ENCODE peak calls at places on chromosomes 6 and 20, in nine cellular contexts. One of them, this sample, is unnamed.

GRCh38 chr6:151958332-151958731 is 150.8 kb downstream of the ESR1 start:
- DNase-seq in hepatocyte: no peak
- DNase-seq in GM23248: peak; percentile 90
- DNase-seq in OCI-LY7: no peak
- DNase-seq in GM23338: no peak
- DNase-seq in HCT116: no peak
- DNase-seq in MM.1S: no peak
- DNase-seq in SK-N-SH: no peak
- DNase-seq in neural progenitor cell: no peak
- DNase-seq in this sample: peak; percentile 79

GRCh38 chr20:25669826-25670422 is 26.7 kb downstream of the ZNF337 start:
- DNase-seq in HCT116: no peak
- DNase-seq in MM.1S: no peak
- DNase-seq in GM23248: peak; percentile 84
- DNase-seq in neural progenitor cell: peak; percentile 6
- DNase-seq in OCI-LY7: peak; percentile 6
- DNase-seq in SK-N-SH: peak; percentile 30
- DNase-seq in hepatocyte: peak; percentile 16
- DNase-seq in GM23338: peak; percentile 65
- DNase-seq in this sample: peak; percentile 49

GRCh38 chr6:8905647-8906231 is 470.4 kb upstream of the SLC35B3 start:
- DNase-seq in neural progenitor cell: no peak
- DNase-seq in GM23248: no peak
- DNase-seq in SK-N-SH: no peak
- DNase-seq in MM.1S: no peak
- DNase-seq in GM23338: no peak
- DNase-seq in OCI-LY7: no peak
- DNase-seq in hepatocyte: no peak
- DNase-seq in HCT116: no peak
- DNase-seq in this sample: no peak

GRCh38 chr6:149107520-149107919 is 210.0 kb upstream of the TAB2 start:
- DNase-seq in HCT116: no peak
- DNase-seq in GM23338: no peak
- DNase-seq in MM.1S: no peak
- DNase-seq in OCI-LY7: no peak
- DNase-seq in SK-N-SH: no peak
- DNase-seq in hepatocyte: no peak
- DNase-seq in neural progenitor cell: no peak
- DNase-seq in GM23248: no peak
- DNase-seq in this sample: no peak

GRCh38 chr6:132751306-132751705 is 6.4 kb downstream of the VNN2 start:
- DNase-seq in hepatocyte: no peak
- DNase-seq in neural progenitor cell: no peak
- DNase-seq in OCI-LY7: no peak
- DNase-seq in MM.1S: no peak
- DNase-seq in HCT116: no peak
- DNase-seq in SK-N-SH: no peak
- DNase-seq in GM23338: no peak
- DNase-seq in GM23248: no peak
- DNase-seq in this sample: no peak

GRCh38 chr6:139030539-139030938 is 2.0 kb downstream of the ABRACL start:
- DNase-seq in OCI-LY7: peak; percentile 87
- DNase-seq in GM23248: no peak
- DNase-seq in SK-N-SH: no peak
- DNase-seq in hepatocyte: no peak
- DNase-seq in GM23338: no peak
- DNase-seq in MM.1S: no peak
- DNase-seq in HCT116: no peak
- DNase-seq in neural progenitor cell: no peak
- DNase-seq in this sample: no peak

GRCh38 chr20:46826343-46826984 is 68.2 kb upstream of the EYA2 start:
- DNase-seq in MM.1S: no peak
- DNase-seq in HCT116: no peak
- DNase-seq in hepatocyte: no peak
- DNase-seq in SK-N-SH: no peak
- DNase-seq in GM23248: peak; percentile 51
- DNase-seq in neural progenitor cell: no peak
- DNase-seq in GM23338: no peak
- DNase-seq in OCI-LY7: no peak
- DNase-seq in this sample: no peak

GRCh38 chr6:138307816-138308727 is 69.6 kb upstream of the SMIM28 start:
- DNase-seq in GM23338: peak; percentile 28
- DNase-seq in hepatocyte: peak; percentile 27
- DNase-seq in SK-N-SH: no peak
- DNase-seq in GM23248: peak; percentile 66
- DNase-seq in neural progenitor cell: no peak
- DNase-seq in OCI-LY7: no peak
- DNase-seq in HCT116: no peak
- DNase-seq in MM.1S: no peak
- DNase-seq in this sample: no peak

GRCh38 chr20:50469324-50469723 is 40.9 kb upstream of the PTPN1 start:
- DNase-seq in SK-N-SH: no peak
- DNase-seq in neural progenitor cell: no peak
- DNase-seq in GM23338: no peak
- DNase-seq in MM.1S: no peak
- DNase-seq in GM23248: no peak
- DNase-seq in hepatocyte: no peak
- DNase-seq in OCI-LY7: no peak
- DNase-seq in HCT116: no peak
- DNase-seq in this sample: no peak

GRCh38 chr6:119348308-119349040 is 1.1 kb downstream of the MAN1A1 start:
- DNase-seq in GM23248: peak; percentile 55
- DNase-seq in hepatocyte: peak; percentile 71
- DNase-seq in GM23338: peak; percentile 66
- DNase-seq in HCT116: no peak
- DNase-seq in MM.1S: peak; percentile 27
- DNase-seq in OCI-LY7: peak; percentile 63
- DNase-seq in neural progenitor cell: peak; percentile 71
- DNase-seq in SK-N-SH: peak; percentile 82
- DNase-seq in this sample: no peak
- TF ChIP-seq EZH2phosphoT487 in GM23248: no peak
- TF ChIP-seq EZH2phosphoT487 in hepatocyte: no peak
- TF ChIP-seq EZH2phosphoT487 in GM23338: no peak
- TF ChIP-seq EZH2phosphoT487 in HCT116: no peak
- TF ChIP-seq EZH2phosphoT487 in MM.1S: no peak
- TF ChIP-seq EZH2phosphoT487 in OCI-LY7: no peak
- TF ChIP-seq EZH2phosphoT487 in neural progenitor cell: peak; percentile 12
- TF ChIP-seq EZH2phosphoT487 in SK-N-SH: no peak
- TF ChIP-seq EZH2phosphoT487 in this sample: no peak

DNA sequence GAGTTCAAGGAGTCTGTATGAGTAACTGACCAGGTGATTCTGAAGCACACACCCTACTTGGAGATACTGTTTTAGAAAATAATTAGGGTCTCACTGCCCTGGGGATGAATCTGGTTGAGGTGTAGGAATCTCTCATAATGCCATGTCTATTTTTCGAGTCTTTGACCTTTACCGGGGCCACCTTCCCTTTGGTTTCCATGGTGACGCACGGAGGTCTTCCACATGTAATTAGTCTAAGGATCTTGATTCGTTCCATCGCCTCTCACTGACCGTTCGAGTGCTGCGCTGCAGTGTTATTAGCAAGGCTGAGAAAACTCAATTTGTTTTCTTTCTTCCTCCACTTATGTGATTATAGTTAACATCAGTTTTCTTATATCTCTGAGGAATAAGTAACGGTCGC is 144.3 kb upstream of the SPACA1 start:
- DNase-seq in OCI-LY7: no peak
- DNase-seq in SK-N-SH: no peak
- DNase-seq in neural progenitor cell: peak; percentile 9
- DNase-seq in hepatocyte: no peak
- DNase-seq in HCT116: no peak
- DNase-seq in GM23248: no peak
- DNase-seq in MM.1S: no peak
- DNase-seq in GM23338: peak; percentile 22
- DNase-seq in this sample: no peak
- H2AFZ ChIP-seq in OCI-LY7: peak overlapping the region; percentile 43
- H2AFZ ChIP-seq in SK-N-SH: no peak overlapping the region
- H2AFZ ChIP-seq in neural progenitor cell: no peak overlapping the region
- H2AFZ ChIP-seq in hepatocyte: no peak overlapping the region
- H2AFZ ChIP-seq in HCT116: no peak overlapping the region
- H2AFZ ChIP-seq in GM23248: no peak overlapping the region
- H2AFZ ChIP-seq in MM.1S: no peak overlapping the region
- H2AFZ ChIP-seq in GM23338: no peak overlapping the region
- H2AFZ ChIP-seq in this sample: no peak overlapping the region

DNA sequence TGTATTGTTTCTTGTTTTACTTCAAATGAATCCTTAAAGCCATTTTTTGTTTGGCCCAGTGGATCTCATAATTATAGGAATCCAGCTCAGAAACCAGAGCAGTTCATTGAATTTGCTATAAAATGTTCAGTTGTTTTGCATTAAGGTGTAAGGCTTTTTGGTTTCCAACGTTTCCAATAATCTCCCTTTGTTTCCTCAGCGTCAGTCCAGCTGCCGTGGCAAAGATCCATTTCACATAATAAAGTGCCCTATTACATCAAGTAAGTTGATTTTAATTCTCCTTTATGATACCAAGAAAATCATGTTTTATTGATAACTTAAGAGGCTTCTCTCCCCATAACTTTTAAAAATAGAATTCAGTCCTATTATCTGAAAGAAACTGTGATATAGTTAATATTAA is 472.6 kb downstream of the UTRN start:
- DNase-seq in GM23248: no peak
- DNase-seq in HCT116: no peak
- DNase-seq in hepatocyte: no peak
- DNase-seq in SK-N-SH: no peak
- DNase-seq in OCI-LY7: no peak
- DNase-seq in GM23338: no peak
- DNase-seq in MM.1S: no peak
- DNase-seq in neural progenitor cell: no peak
- DNase-seq in this sample: no peak
- TF ChIP-seq EZH2phosphoT487 in GM23248: no peak
- TF ChIP-seq EZH2phosphoT487 in HCT116: no peak
- TF ChIP-seq EZH2phosphoT487 in hepatocyte: no peak
- TF ChIP-seq EZH2phosphoT487 in SK-N-SH: no peak
- TF ChIP-seq EZH2phosphoT487 in OCI-LY7: no peak
- TF ChIP-seq EZH2phosphoT487 in GM23338: no peak
- TF ChIP-seq EZH2phosphoT487 in MM.1S: no peak
- TF ChIP-seq EZH2phosphoT487 in neural progenitor cell: no peak
- TF ChIP-seq EZH2phosphoT487 in this sample: no peak

GRCh38 chr6:125257351-125257750 is 44.4 kb downstream of the HDDC2 start:
- DNase-seq in OCI-LY7: no peak
- DNase-seq in MM.1S: no peak
- DNase-seq in GM23338: no peak
- DNase-seq in hepatocyte: no peak
- DNase-seq in GM23248: no peak
- DNase-seq in SK-N-SH: no peak
- DNase-seq in HCT116: no peak
- DNase-seq in neural progenitor cell: no peak
- DNase-seq in this sample: no peak

GRCh38 chr6:125252891-125253290 is 48.9 kb downstream of the HDDC2 start:
- DNase-seq in hepatocyte: no peak
- DNase-seq in OCI-LY7: no peak
- DNase-seq in SK-N-SH: no peak
- DNase-seq in neural progenitor cell: peak; percentile 21
- DNase-seq in GM23248: no peak
- DNase-seq in GM23338: no peak
- DNase-seq in HCT116: no peak
- DNase-seq in MM.1S: no peak
- DNase-seq in this sample: no peak

GRCh38 chr6:125253881-125254280 is 47.9 kb downstream of the HDDC2 start:
- DNase-seq in HCT116: no peak
- DNase-seq in SK-N-SH: no peak
- DNase-seq in GM23248: no peak
- DNase-seq in MM.1S: no peak
- DNase-seq in hepatocyte: no peak
- DNase-seq in OCI-LY7: no peak
- DNase-seq in GM23338: no peak
- DNase-seq in neural progenitor cell: no peak
- DNase-seq in this sample: no peak

GRCh38 chr6:125254321-125254720 is 47.4 kb downstream of the HDDC2 start:
- DNase-seq in MM.1S: no peak
- DNase-seq in GM23338: no peak
- DNase-seq in GM23248: no peak
- DNase-seq in OCI-LY7: no peak
- DNase-seq in HCT116: no peak
- DNase-seq in hepatocyte: no peak
- DNase-seq in SK-N-SH: no peak
- DNase-seq in neural progenitor cell: no peak
- DNase-seq in this sample: no peak

GRCh38 chr6:125255201-125255600 is 46.6 kb downstream of the HDDC2 start:
- DNase-seq in neural progenitor cell: no peak
- DNase-seq in GM23338: no peak
- DNase-seq in OCI-LY7: no peak
- DNase-seq in hepatocyte: no peak
- DNase-seq in GM23248: peak; percentile 29
- DNase-seq in HCT116: no peak
- DNase-seq in SK-N-SH: no peak
- DNase-seq in MM.1S: no peak
- DNase-seq in this sample: peak; percentile 41
- H2AFZ ChIP-seq in neural progenitor cell: no peak overlapping the region
- H2AFZ ChIP-seq in GM23338: no peak overlapping the region
- H2AFZ ChIP-seq in OCI-LY7: no peak overlapping the region
- H2AFZ ChIP-seq in hepatocyte: no peak overlapping the region
- H2AFZ ChIP-seq in GM23248: no peak overlapping the region
- H2AFZ ChIP-seq in HCT116: no peak overlapping the region
- H2AFZ ChIP-seq in SK-N-SH: no peak overlapping the region
- H2AFZ ChIP-seq in MM.1S: no peak overlapping the region
- H2AFZ ChIP-seq in this sample: no peak overlapping the region

GRCh38 chr6:19181252-19181651 is 655.9 kb upstream of the ID4 start:
- DNase-seq in SK-N-SH: no peak
- DNase-seq in MM.1S: no peak
- DNase-seq in HCT116: no peak
- DNase-seq in GM23248: peak; percentile 9
- DNase-seq in neural progenitor cell: no peak
- DNase-seq in OCI-LY7: no peak
- DNase-seq in hepatocyte: no peak
- DNase-seq in GM23338: no peak
- DNase-seq in this sample: no peak
- TF ChIP-seq EZH2phosphoT487 in SK-N-SH: no peak
- TF ChIP-seq EZH2phosphoT487 in MM.1S: no peak
- TF ChIP-seq EZH2phosphoT487 in HCT116: no peak
- TF ChIP-seq EZH2phosphoT487 in GM23248: no peak
- TF ChIP-seq EZH2phosphoT487 in neural progenitor cell: no peak
- TF ChIP-seq EZH2phosphoT487 in OCI-LY7: no peak
- TF ChIP-seq EZH2phosphoT487 in hepatocyte: no peak
- TF ChIP-seq EZH2phosphoT487 in GM23338: no peak
- TF ChIP-seq EZH2phosphoT487 in this sample: no peak

DNA sequence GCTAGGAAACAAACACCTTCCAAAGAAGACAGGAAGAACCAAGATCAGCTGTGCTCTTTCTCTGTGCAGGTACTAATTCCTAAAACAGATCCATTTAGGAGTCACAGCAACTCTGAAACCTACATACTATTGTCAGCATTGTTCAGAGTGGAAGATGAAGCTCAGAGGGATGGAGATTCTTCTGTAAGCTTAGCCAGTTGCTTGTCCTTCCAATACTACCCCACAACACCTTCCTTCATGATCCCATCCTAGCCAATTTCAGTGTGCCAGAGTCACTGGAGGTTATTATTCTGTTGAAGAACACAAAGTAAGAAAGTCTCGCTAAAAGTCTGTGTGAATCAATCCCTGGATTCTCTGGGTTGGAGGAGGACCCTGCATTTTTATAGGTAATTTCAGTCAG is 2.3 kb downstream of the POPDC3 start:
- DNase-seq in OCI-LY7: no peak
- DNase-seq in GM23248: no peak
- DNase-seq in SK-N-SH: no peak
- DNase-seq in hepatocyte: no peak
- DNase-seq in HCT116: no peak
- DNase-seq in MM.1S: no peak
- DNase-seq in GM23338: no peak
- DNase-seq in neural progenitor cell: no peak
- DNase-seq in this sample: no peak
- H2AFZ ChIP-seq in OCI-LY7: no peak overlapping the region
- H2AFZ ChIP-seq in GM23248: no peak overlapping the region
- H2AFZ ChIP-seq in SK-N-SH: peak overlapping the region; percentile 20
- H2AFZ ChIP-seq in hepatocyte: no peak overlapping the region
- H2AFZ ChIP-seq in HCT116: no peak overlapping the region
- H2AFZ ChIP-seq in MM.1S: no peak overlapping the region
- H2AFZ ChIP-seq in GM23338: no peak overlapping the region
- H2AFZ ChIP-seq in neural progenitor cell: no peak overlapping the region
- H2AFZ ChIP-seq in this sample: no peak overlapping the region

This sample was measured in PC-3.